ENCODE peak calls at places on chromosomes 4 and X, in nine cellular contexts. One of them, this sample, is unnamed.

GRCh38 chr4:145828802-145829485 is 109.7 kb downstream of the ZNF827 start:
- DNase-seq in fibroblast of lung: no peak
- DNase-seq in heart left ventricle: no peak
- DNase-seq in fibroblast of the aortic adventitia: no peak
- DNase-seq in A549: no peak
- DNase-seq in epithelial cell of esophagus: no peak
- DNase-seq in astrocyte of the spinal cord: no peak
- DNase-seq in upper lobe of right lung: no peak
- DNase-seq in tibial artery: no peak
- DNase-seq in this sample: no peak

GRCh38 chr4:88522702-88523324 is 763 bp downstream of the PYURF start:
- DNase-seq in fibroblast of lung: peak
- DNase-seq in heart left ventricle: peak
- DNase-seq in fibroblast of the aortic adventitia: peak
- DNase-seq in A549: peak
- DNase-seq in epithelial cell of esophagus: peak
- DNase-seq in astrocyte of the spinal cord: peak
- DNase-seq in upper lobe of right lung: peak
- DNase-seq in tibial artery: peak
- DNase-seq in this sample: no peak

GRCh38 chr4:37882665-37883296 is 8.1 kb upstream of the TBC1D1 start:
- DNase-seq in fibroblast of lung: no peak
- DNase-seq in heart left ventricle: no peak
- DNase-seq in fibroblast of the aortic adventitia: no peak
- DNase-seq in A549: peak
- DNase-seq in epithelial cell of esophagus: no peak
- DNase-seq in astrocyte of the spinal cord: no peak
- DNase-seq in upper lobe of right lung: no peak
- DNase-seq in tibial artery: no peak
- DNase-seq in this sample: no peak

GRCh38 chrX:108573136-108573535 is 133.5 kb downstream of the COL4A5 start:
- DNase-seq in fibroblast of lung: no peak
- DNase-seq in heart left ventricle: no peak
- DNase-seq in fibroblast of the aortic adventitia: no peak
- DNase-seq in A549: no peak
- DNase-seq in epithelial cell of esophagus: no peak
- DNase-seq in astrocyte of the spinal cord: no peak
- DNase-seq in upper lobe of right lung: no peak
- DNase-seq in tibial artery: no peak
- DNase-seq in this sample: no peak

GRCh38 chrX:56782791-56783449 is 53.9 kb downstream of the NBDY start:
- DNase-seq in fibroblast of lung: no peak
- DNase-seq in heart left ventricle: peak
- DNase-seq in fibroblast of the aortic adventitia: no peak
- DNase-seq in A549: no peak
- DNase-seq in epithelial cell of esophagus: no peak
- DNase-seq in astrocyte of the spinal cord: no peak
- DNase-seq in upper lobe of right lung: no peak
- DNase-seq in tibial artery: no peak
- DNase-seq in this sample: peak

GRCh38 chr4:54941994-54942552 is 183.3 kb downstream of the KDR start:
- DNase-seq in fibroblast of lung: no peak
- DNase-seq in heart left ventricle: peak
- DNase-seq in fibroblast of the aortic adventitia: no peak
- DNase-seq in A549: no peak
- DNase-seq in epithelial cell of esophagus: no peak
- DNase-seq in astrocyte of the spinal cord: no peak
- DNase-seq in upper lobe of right lung: no peak
- DNase-seq in tibial artery: no peak
- DNase-seq in this sample: no peak

GRCh38 chrX:69150294-69150960 is 14.8 kb downstream of the PJA1 start:
- DNase-seq in fibroblast of lung: no peak
- DNase-seq in heart left ventricle: no peak
- DNase-seq in fibroblast of the aortic adventitia: peak
- DNase-seq in A549: peak
- DNase-seq in epithelial cell of esophagus: peak
- DNase-seq in astrocyte of the spinal cord: no peak
- DNase-seq in upper lobe of right lung: no peak
- DNase-seq in tibial artery: no peak
- DNase-seq in this sample: no peak

GRCh38 chr4:54998991-54999390 is 126.4 kb downstream of the KDR start:
- DNase-seq in fibroblast of lung: peak
- DNase-seq in heart left ventricle: no peak
- DNase-seq in fibroblast of the aortic adventitia: peak
- DNase-seq in A549: no peak
- DNase-seq in epithelial cell of esophagus: peak
- DNase-seq in astrocyte of the spinal cord: peak
- DNase-seq in upper lobe of right lung: no peak
- DNase-seq in tibial artery: no peak
- DNase-seq in this sample: no peak

GRCh38 chr4:89111833-89112563 is 665 bp downstream of the TIGD2 start:
- DNase-seq in fibroblast of lung: peak
- DNase-seq in heart left ventricle: no peak
- DNase-seq in fibroblast of the aortic adventitia: peak
- DNase-seq in A549: peak
- DNase-seq in epithelial cell of esophagus: peak
- DNase-seq in astrocyte of the spinal cord: peak
- DNase-seq in upper lobe of right lung: no peak
- DNase-seq in tibial artery: no peak
- DNase-seq in this sample: no peak

GRCh38 chr4:8270912-8271815 is 1.6 kb downstream of the HTRA3 start:
- DNase-seq in fibroblast of lung: no peak
- DNase-seq in heart left ventricle: no peak
- DNase-seq in fibroblast of the aortic adventitia: peak
- DNase-seq in A549: no peak
- DNase-seq in epithelial cell of esophagus: no peak
- DNase-seq in astrocyte of the spinal cord: no peak
- DNase-seq in upper lobe of right lung: no peak
- DNase-seq in tibial artery: no peak
- DNase-seq in this sample: no peak

GRCh38 chr4:77025643-77026321 is 50.0 kb downstream of the CCNI start:
- DNase-seq in fibroblast of lung: no peak
- DNase-seq in heart left ventricle: no peak
- DNase-seq in fibroblast of the aortic adventitia: peak
- DNase-seq in A549: no peak
- DNase-seq in epithelial cell of esophagus: no peak
- DNase-seq in astrocyte of the spinal cord: no peak
- DNase-seq in upper lobe of right lung: no peak
- DNase-seq in tibial artery: no peak
- DNase-seq in this sample: no peak

GRCh38 chr4:168839758-168840385 is 170.2 kb downstream of the CBR4 start:
- DNase-seq in fibroblast of lung: peak
- DNase-seq in heart left ventricle: no peak
- DNase-seq in fibroblast of the aortic adventitia: peak
- DNase-seq in A549: no peak
- DNase-seq in epithelial cell of esophagus: no peak
- DNase-seq in astrocyte of the spinal cord: no peak
- DNase-seq in upper lobe of right lung: no peak
- DNase-seq in tibial artery: no peak
- DNase-seq in this sample: no peak

GRCh38 chr4:30182786-30183185 is 537.4 kb upstream of the PCDH7 start:
- DNase-seq in fibroblast of lung: no peak
- DNase-seq in heart left ventricle: no peak
- DNase-seq in fibroblast of the aortic adventitia: no peak
- DNase-seq in A549: no peak
- DNase-seq in epithelial cell of esophagus: peak
- DNase-seq in astrocyte of the spinal cord: no peak
- DNase-seq in upper lobe of right lung: no peak
- DNase-seq in tibial artery: no peak
- DNase-seq in this sample: no peak

GRCh38 chr4:74033721-74034120 is 4.8 kb downstream of the CXCL3 start:
- DNase-seq in fibroblast of lung: peak
- DNase-seq in heart left ventricle: no peak
- DNase-seq in fibroblast of the aortic adventitia: peak
- DNase-seq in A549: no peak
- DNase-seq in epithelial cell of esophagus: peak
- DNase-seq in astrocyte of the spinal cord: no peak
- DNase-seq in upper lobe of right lung: no peak
- DNase-seq in tibial artery: no peak
- DNase-seq in this sample: no peak

GRCh38 chr4:56276547-56276946 is 110.7 kb downstream of the AASDH start:
- DNase-seq in fibroblast of lung: no peak
- DNase-seq in heart left ventricle: no peak
- DNase-seq in fibroblast of the aortic adventitia: no peak
- DNase-seq in A549: no peak
- DNase-seq in epithelial cell of esophagus: peak
- DNase-seq in astrocyte of the spinal cord: no peak
- DNase-seq in upper lobe of right lung: no peak
- DNase-seq in tibial artery: no peak
- DNase-seq in this sample: no peak

GRCh38 chrX:42943051-42943450 is 165.1 kb upstream of the PPP1R2C start:
- DNase-seq in fibroblast of lung: no peak
- DNase-seq in heart left ventricle: no peak
- DNase-seq in fibroblast of the aortic adventitia: no peak
- DNase-seq in A549: no peak
- DNase-seq in epithelial cell of esophagus: no peak
- DNase-seq in astrocyte of the spinal cord: no peak
- DNase-seq in upper lobe of right lung: no peak
- DNase-seq in tibial artery: no peak
- DNase-seq in this sample: no peak

GRCh38 chrX:42948723-42949122 is 170.8 kb upstream of the PPP1R2C start:
- DNase-seq in fibroblast of lung: no peak
- DNase-seq in heart left ventricle: no peak
- DNase-seq in fibroblast of the aortic adventitia: no peak
- DNase-seq in A549: no peak
- DNase-seq in epithelial cell of esophagus: no peak
- DNase-seq in astrocyte of the spinal cord: no peak
- DNase-seq in upper lobe of right lung: no peak
- DNase-seq in tibial artery: no peak
- DNase-seq in this sample: no peak

GRCh38 chrX:42941671-42942070 is 163.7 kb upstream of the PPP1R2C start:
- DNase-seq in fibroblast of lung: no peak
- DNase-seq in heart left ventricle: no peak
- DNase-seq in fibroblast of the aortic adventitia: no peak
- DNase-seq in A549: no peak
- DNase-seq in epithelial cell of esophagus: no peak
- DNase-seq in astrocyte of the spinal cord: no peak
- DNase-seq in upper lobe of right lung: no peak
- DNase-seq in tibial artery: no peak
- DNase-seq in this sample: no peak

GRCh38 chrX:42944381-42944998 is 166.5 kb upstream of the PPP1R2C start:
- DNase-seq in fibroblast of lung: no peak
- DNase-seq in heart left ventricle: no peak
- DNase-seq in fibroblast of the aortic adventitia: no peak
- DNase-seq in A549: no peak
- DNase-seq in epithelial cell of esophagus: no peak
- DNase-seq in astrocyte of the spinal cord: no peak
- DNase-seq in upper lobe of right lung: no peak
- DNase-seq in tibial artery: no peak
- DNase-seq in this sample: no peak

GRCh38 chrX:42946544-42947223 is 168.7 kb upstream of the PPP1R2C start:
- DNase-seq in fibroblast of lung: no peak
- DNase-seq in heart left ventricle: no peak
- DNase-seq in fibroblast of the aortic adventitia: no peak
- DNase-seq in A549: no peak
- DNase-seq in epithelial cell of esophagus: no peak
- DNase-seq in astrocyte of the spinal cord: no peak
- DNase-seq in upper lobe of right lung: no peak
- DNase-seq in tibial artery: no peak
- DNase-seq in this sample: no peak
- TF ChIP-seq CTCF in fibroblast of lung: no peak
- TF ChIP-seq CTCF in heart left ventricle: no peak
- TF ChIP-seq CTCF in fibroblast of the aortic adventitia: no peak
- TF ChIP-seq CTCF in A549: no peak
- TF ChIP-seq CTCF in epithelial cell of esophagus: no peak
- TF ChIP-seq CTCF in astrocyte of the spinal cord: no peak
- TF ChIP-seq CTCF in upper lobe of right lung: no peak
- TF ChIP-seq CTCF in tibial artery: no peak
- TF ChIP-seq CTCF in this sample: no peak

GRCh38 chr4:82801910-82802521 is 3.4 kb upstream of the SCD5 start:
- DNase-seq in fibroblast of lung: peak
- DNase-seq in heart left ventricle: no peak
- DNase-seq in fibroblast of the aortic adventitia: peak
- DNase-seq in A549: peak
- DNase-seq in epithelial cell of esophagus: peak
- DNase-seq in astrocyte of the spinal cord: peak
- DNase-seq in upper lobe of right lung: no peak
- DNase-seq in tibial artery: peak
- DNase-seq in this sample: no peak
- TF ChIP-seq CTCF in fibroblast of lung: peak
- TF ChIP-seq CTCF in heart left ventricle: peak
- TF ChIP-seq CTCF in fibroblast of the aortic adventitia: peak
- TF ChIP-seq CTCF in A549: peak
- TF ChIP-seq CTCF in epithelial cell of esophagus: peak
- TF ChIP-seq CTCF in astrocyte of the spinal cord: peak
- TF ChIP-seq CTCF in upper lobe of right lung: peak
- TF ChIP-seq CTCF in tibial artery: no peak
- TF ChIP-seq CTCF in this sample: peak

GRCh38 chr4:156983366-156983765 is 11.8 kb upstream of the PDGFC start:
- DNase-seq in fibroblast of lung: peak
- DNase-seq in heart left ventricle: no peak
- DNase-seq in fibroblast of the aortic adventitia: peak
- DNase-seq in A549: peak
- DNase-seq in epithelial cell of esophagus: peak
- DNase-seq in astrocyte of the spinal cord: peak
- DNase-seq in upper lobe of right lung: no peak
- DNase-seq in tibial artery: no peak
- DNase-seq in this sample: no peak
- TF ChIP-seq CTCF in fibroblast of lung: peak
- TF ChIP-seq CTCF in heart left ventricle: peak
- TF ChIP-seq CTCF in fibroblast of the aortic adventitia: peak
- TF ChIP-seq CTCF in A549: no peak
- TF ChIP-seq CTCF in epithelial cell of esophagus: peak
- TF ChIP-seq CTCF in astrocyte of the spinal cord: peak
- TF ChIP-seq CTCF in upper lobe of right lung: peak
- TF ChIP-seq CTCF in tibial artery: peak
- TF ChIP-seq CTCF in this sample: peak

GRCh38 chrX:150363561-150364346 is 637 bp downstream of the MAMLD1 start:
- DNase-seq in fibroblast of lung: peak
- DNase-seq in heart left ventricle: peak
- DNase-seq in fibroblast of the aortic adventitia: peak
- DNase-seq in A549: peak
- DNase-seq in epithelial cell of esophagus: peak
- DNase-seq in astrocyte of the spinal cord: peak
- DNase-seq in upper lobe of right lung: peak
- DNase-seq in tibial artery: no peak
- DNase-seq in this sample: peak

GRCh38 chrX:150364347-150365050 is 1.4 kb downstream of the MAMLD1 start:
- DNase-seq in fibroblast of lung: peak
- DNase-seq in heart left ventricle: peak
- DNase-seq in fibroblast of the aortic adventitia: peak
- DNase-seq in A549: peak
- DNase-seq in epithelial cell of esophagus: peak
- DNase-seq in astrocyte of the spinal cord: peak
- DNase-seq in upper lobe of right lung: peak
- DNase-seq in tibial artery: no peak
- DNase-seq in this sample: no peak

GRCh38 chrX:150361070-150361776 is 1.9 kb upstream of the MAMLD1 start:
- DNase-seq in fibroblast of lung: peak
- DNase-seq in heart left ventricle: peak
- DNase-seq in fibroblast of the aortic adventitia: no peak
- DNase-seq in A549: peak
- DNase-seq in epithelial cell of esophagus: peak
- DNase-seq in astrocyte of the spinal cord: no peak
- DNase-seq in upper lobe of right lung: peak
- DNase-seq in tibial artery: no peak
- DNase-seq in this sample: peak

GRCh38 chrX:150361777-150362351 is 1.3 kb upstream of the MAMLD1 start:
- DNase-seq in fibroblast of lung: no peak
- DNase-seq in heart left ventricle: no peak
- DNase-seq in fibroblast of the aortic adventitia: peak
- DNase-seq in A549: peak
- DNase-seq in epithelial cell of esophagus: peak
- DNase-seq in astrocyte of the spinal cord: no peak
- DNase-seq in upper lobe of right lung: no peak
- DNase-seq in tibial artery: no peak
- DNase-seq in this sample: peak

GRCh38 chrX:150362599-150363481 is at the start of gene MAMLD1:
- DNase-seq in fibroblast of lung: peak
- DNase-seq in heart left ventricle: peak
- DNase-seq in fibroblast of the aortic adventitia: peak
- DNase-seq in A549: peak
- DNase-seq in epithelial cell of esophagus: peak
- DNase-seq in astrocyte of the spinal cord: peak
- DNase-seq in upper lobe of right lung: peak
- DNase-seq in tibial artery: peak
- DNase-seq in this sample: peak
- TF ChIP-seq CTCF in fibroblast of lung: no peak
- TF ChIP-seq CTCF in heart left ventricle: peak
- TF ChIP-seq CTCF in fibroblast of the aortic adventitia: no peak
- TF ChIP-seq CTCF in A549: no peak
- TF ChIP-seq CTCF in epithelial cell of esophagus: no peak
- TF ChIP-seq CTCF in astrocyte of the spinal cord: no peak
- TF ChIP-seq CTCF in upper lobe of right lung: no peak
- TF ChIP-seq CTCF in tibial artery: no peak
- TF ChIP-seq CTCF in this sample: peak